ENCODE peak calls at places on chromosomes 3 and 15, in nine cellular contexts. One of them, this sample, is unnamed.

GRCh38 chr3:56862352-56863062 is 60.8 kb upstream of the ARHGEF3 start:
- DNase-seq in CD8-positive, alpha-beta T cell: no peak
- DNase-seq in ovary: no peak
- DNase-seq in neural crest cell: no peak
- DNase-seq in epithelial cell of esophagus: peak
- DNase-seq in A549: no peak
- DNase-seq in fibroblast of the aortic adventitia: peak
- DNase-seq in heart left ventricle: no peak
- DNase-seq in cardiac muscle cell: peak
- DNase-seq in this sample: peak

GRCh38 chr3:42610978-42611377 is 10.5 kb downstream of the NKTR start:
- DNase-seq in A549: no peak
- DNase-seq in cardiac muscle cell: no peak
- DNase-seq in epithelial cell of esophagus: no peak
- DNase-seq in CD8-positive, alpha-beta T cell: no peak
- DNase-seq in fibroblast of the aortic adventitia: no peak
- DNase-seq in heart left ventricle: no peak
- DNase-seq in neural crest cell: no peak
- DNase-seq in ovary: no peak
- DNase-seq in this sample: no peak

GRCh38 chr15:92277776-92278175 is 115.9 kb upstream of the ST8SIA2 start:
- DNase-seq in neural crest cell: no peak
- DNase-seq in cardiac muscle cell: peak
- DNase-seq in ovary: no peak
- DNase-seq in epithelial cell of esophagus: peak
- DNase-seq in A549: peak
- DNase-seq in heart left ventricle: no peak
- DNase-seq in fibroblast of the aortic adventitia: no peak
- DNase-seq in CD8-positive, alpha-beta T cell: no peak
- DNase-seq in this sample: no peak

GRCh38 chr15:31309893-31310606 is 16.6 kb upstream of the KLF13 start:
- DNase-seq in heart left ventricle: no peak
- DNase-seq in CD8-positive, alpha-beta T cell: no peak
- DNase-seq in ovary: no peak
- DNase-seq in epithelial cell of esophagus: no peak
- DNase-seq in cardiac muscle cell: no peak
- DNase-seq in A549: no peak
- DNase-seq in neural crest cell: no peak
- DNase-seq in fibroblast of the aortic adventitia: no peak
- DNase-seq in this sample: no peak

GRCh38 chr3:46549989-46550388 is 16.1 kb downstream of the LRRC2 start:
- DNase-seq in cardiac muscle cell: no peak
- DNase-seq in CD8-positive, alpha-beta T cell: no peak
- DNase-seq in heart left ventricle: no peak
- DNase-seq in A549: no peak
- DNase-seq in ovary: no peak
- DNase-seq in fibroblast of the aortic adventitia: no peak
- DNase-seq in epithelial cell of esophagus: no peak
- DNase-seq in neural crest cell: no peak
- DNase-seq in this sample: no peak

GRCh38 chr15:100810831-100811230 is 68.8 kb upstream of the ALDH1A3 start:
- DNase-seq in CD8-positive, alpha-beta T cell: no peak
- DNase-seq in cardiac muscle cell: no peak
- DNase-seq in fibroblast of the aortic adventitia: peak
- DNase-seq in neural crest cell: no peak
- DNase-seq in heart left ventricle: no peak
- DNase-seq in epithelial cell of esophagus: no peak
- DNase-seq in A549: no peak
- DNase-seq in ovary: no peak
- DNase-seq in this sample: no peak

GRCh38 chr3:172067837-172068440 is 28.6 kb downstream of the FNDC3B start:
- DNase-seq in cardiac muscle cell: no peak
- DNase-seq in ovary: no peak
- DNase-seq in neural crest cell: no peak
- DNase-seq in epithelial cell of esophagus: no peak
- DNase-seq in CD8-positive, alpha-beta T cell: no peak
- DNase-seq in A549: no peak
- DNase-seq in heart left ventricle: no peak
- DNase-seq in fibroblast of the aortic adventitia: no peak
- DNase-seq in this sample: no peak

GRCh38 chr15:88098317-88098716 is 158.2 kb downstream of the NTRK3 start:
- DNase-seq in A549: no peak
- DNase-seq in CD8-positive, alpha-beta T cell: no peak
- DNase-seq in heart left ventricle: no peak
- DNase-seq in cardiac muscle cell: no peak
- DNase-seq in ovary: no peak
- DNase-seq in fibroblast of the aortic adventitia: no peak
- DNase-seq in epithelial cell of esophagus: no peak
- DNase-seq in neural crest cell: no peak
- DNase-seq in this sample: no peak

GRCh38 chr15:69565066-69565465 is 112.4 kb downstream of the RPLP1 start:
- DNase-seq in fibroblast of the aortic adventitia: no peak
- DNase-seq in neural crest cell: no peak
- DNase-seq in A549: no peak
- DNase-seq in cardiac muscle cell: no peak
- DNase-seq in epithelial cell of esophagus: peak
- DNase-seq in heart left ventricle: no peak
- DNase-seq in ovary: no peak
- DNase-seq in CD8-positive, alpha-beta T cell: no peak
- DNase-seq in this sample: no peak

GRCh38 chr15:42036991-42037390 is 16.1 kb upstream of the PLA2G4E start:
- DNase-seq in ovary: no peak
- DNase-seq in CD8-positive, alpha-beta T cell: no peak
- DNase-seq in heart left ventricle: no peak
- DNase-seq in A549: no peak
- DNase-seq in cardiac muscle cell: no peak
- DNase-seq in neural crest cell: no peak
- DNase-seq in fibroblast of the aortic adventitia: no peak
- DNase-seq in epithelial cell of esophagus: no peak
- DNase-seq in this sample: no peak

GRCh38 chr15:70833897-70834765 is 19.8 kb downstream of the LARP6 start:
- DNase-seq in CD8-positive, alpha-beta T cell: no peak
- DNase-seq in A549: peak
- DNase-seq in epithelial cell of esophagus: peak
- DNase-seq in neural crest cell: no peak
- DNase-seq in cardiac muscle cell: peak
- DNase-seq in fibroblast of the aortic adventitia: peak
- DNase-seq in ovary: no peak
- DNase-seq in heart left ventricle: no peak
- DNase-seq in this sample: no peak

GRCh38 chr3:154990543-154990942 is 89.6 kb upstream of the MME start:
- DNase-seq in heart left ventricle: no peak
- DNase-seq in fibroblast of the aortic adventitia: no peak
- DNase-seq in neural crest cell: no peak
- DNase-seq in A549: no peak
- DNase-seq in CD8-positive, alpha-beta T cell: no peak
- DNase-seq in cardiac muscle cell: no peak
- DNase-seq in ovary: no peak
- DNase-seq in epithelial cell of esophagus: no peak
- DNase-seq in this sample: no peak

GRCh38 chr3:16028604-16029003 is 145.9 kb upstream of the GALNT15 start:
- DNase-seq in neural crest cell: no peak
- DNase-seq in heart left ventricle: no peak
- DNase-seq in ovary: no peak
- DNase-seq in fibroblast of the aortic adventitia: peak
- DNase-seq in epithelial cell of esophagus: peak
- DNase-seq in A549: no peak
- DNase-seq in CD8-positive, alpha-beta T cell: no peak
- DNase-seq in cardiac muscle cell: peak
- DNase-seq in this sample: no peak

GRCh38 chr3:134941820-134942219 is 146.8 kb downstream of the EPHB1 start:
- DNase-seq in fibroblast of the aortic adventitia: no peak
- DNase-seq in cardiac muscle cell: no peak
- DNase-seq in ovary: no peak
- DNase-seq in heart left ventricle: no peak
- DNase-seq in A549: no peak
- DNase-seq in epithelial cell of esophagus: no peak
- DNase-seq in neural crest cell: no peak
- DNase-seq in CD8-positive, alpha-beta T cell: no peak
- DNase-seq in this sample: no peak

GRCh38 chr15:81182031-81182745 is 14.5 kb upstream of the IL16 start:
- DNase-seq in fibroblast of the aortic adventitia: peak
- DNase-seq in neural crest cell: peak
- DNase-seq in CD8-positive, alpha-beta T cell: no peak
- DNase-seq in heart left ventricle: no peak
- DNase-seq in A549: no peak
- DNase-seq in cardiac muscle cell: peak
- DNase-seq in ovary: no peak
- DNase-seq in epithelial cell of esophagus: no peak
- DNase-seq in this sample: no peak

GRCh38 chr3:105647047-105647446 is 221.8 kb downstream of the CBLB start:
- DNase-seq in cardiac muscle cell: peak
- DNase-seq in heart left ventricle: peak
- DNase-seq in epithelial cell of esophagus: peak
- DNase-seq in A549: peak
- DNase-seq in fibroblast of the aortic adventitia: peak
- DNase-seq in ovary: no peak
- DNase-seq in CD8-positive, alpha-beta T cell: no peak
- DNase-seq in neural crest cell: no peak
- DNase-seq in this sample: no peak

DNA sequence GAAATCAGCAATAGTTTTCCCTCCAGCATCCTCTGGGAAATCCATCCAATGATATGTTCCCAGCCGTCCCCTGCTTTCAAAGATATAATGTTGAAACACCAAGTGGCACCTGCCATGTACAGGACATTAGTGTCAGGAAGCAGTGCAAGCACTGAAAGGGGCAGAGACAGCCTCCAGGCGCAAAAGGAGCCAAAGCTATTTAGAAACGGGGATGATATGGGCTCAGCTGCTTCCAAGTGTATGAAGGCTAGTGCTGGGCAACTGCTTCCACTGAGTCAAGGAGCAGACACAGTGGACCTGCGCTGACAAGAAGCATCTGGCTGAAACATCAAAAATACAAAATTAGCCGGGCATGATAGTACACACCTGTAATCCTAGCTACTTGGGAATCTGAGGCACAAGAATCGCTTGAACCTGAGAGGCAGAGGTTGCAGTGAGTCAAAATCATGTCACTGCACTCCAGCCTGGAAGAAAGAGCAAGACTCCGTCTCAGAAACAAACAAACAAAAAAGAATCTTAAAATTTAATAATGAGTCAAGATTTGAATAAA is 119.7 kb downstream of the AQP9 start:
- DNase-seq in heart left ventricle: no peak
- DNase-seq in CD8-positive, alpha-beta T cell: no peak
- DNase-seq in ovary: no peak
- DNase-seq in neural crest cell: no peak
- DNase-seq in A549: no peak
- DNase-seq in fibroblast of the aortic adventitia: no peak
- DNase-seq in cardiac muscle cell: no peak
- DNase-seq in epithelial cell of esophagus: peak
- DNase-seq in this sample: no peak
- TF ChIP-seq CTCF in heart left ventricle: no peak
- TF ChIP-seq CTCF in CD8-positive, alpha-beta T cell: no peak
- TF ChIP-seq CTCF in ovary: no peak
- TF ChIP-seq CTCF in neural crest cell: no peak
- TF ChIP-seq CTCF in A549: no peak
- TF ChIP-seq CTCF in fibroblast of the aortic adventitia: no peak
- TF ChIP-seq CTCF in cardiac muscle cell: no peak
- TF ChIP-seq CTCF in epithelial cell of esophagus: no peak
- TF ChIP-seq CTCF in this sample: no peak

GRCh38 chr3:178915365-178915764 is 156.2 kb downstream of the ZMAT3 start:
- DNase-seq in epithelial cell of esophagus: no peak
- DNase-seq in fibroblast of the aortic adventitia: no peak
- DNase-seq in heart left ventricle: no peak
- DNase-seq in A549: no peak
- DNase-seq in CD8-positive, alpha-beta T cell: no peak
- DNase-seq in cardiac muscle cell: no peak
- DNase-seq in ovary: no peak
- DNase-seq in neural crest cell: no peak
- DNase-seq in this sample: no peak
- TF ChIP-seq CTCF in epithelial cell of esophagus: no peak
- TF ChIP-seq CTCF in fibroblast of the aortic adventitia: no peak
- TF ChIP-seq CTCF in heart left ventricle: no peak
- TF ChIP-seq CTCF in A549: no peak
- TF ChIP-seq CTCF in CD8-positive, alpha-beta T cell: no peak
- TF ChIP-seq CTCF in cardiac muscle cell: no peak
- TF ChIP-seq CTCF in ovary: no peak
- TF ChIP-seq CTCF in neural crest cell: no peak
- TF ChIP-seq CTCF in this sample: no peak

DNA sequence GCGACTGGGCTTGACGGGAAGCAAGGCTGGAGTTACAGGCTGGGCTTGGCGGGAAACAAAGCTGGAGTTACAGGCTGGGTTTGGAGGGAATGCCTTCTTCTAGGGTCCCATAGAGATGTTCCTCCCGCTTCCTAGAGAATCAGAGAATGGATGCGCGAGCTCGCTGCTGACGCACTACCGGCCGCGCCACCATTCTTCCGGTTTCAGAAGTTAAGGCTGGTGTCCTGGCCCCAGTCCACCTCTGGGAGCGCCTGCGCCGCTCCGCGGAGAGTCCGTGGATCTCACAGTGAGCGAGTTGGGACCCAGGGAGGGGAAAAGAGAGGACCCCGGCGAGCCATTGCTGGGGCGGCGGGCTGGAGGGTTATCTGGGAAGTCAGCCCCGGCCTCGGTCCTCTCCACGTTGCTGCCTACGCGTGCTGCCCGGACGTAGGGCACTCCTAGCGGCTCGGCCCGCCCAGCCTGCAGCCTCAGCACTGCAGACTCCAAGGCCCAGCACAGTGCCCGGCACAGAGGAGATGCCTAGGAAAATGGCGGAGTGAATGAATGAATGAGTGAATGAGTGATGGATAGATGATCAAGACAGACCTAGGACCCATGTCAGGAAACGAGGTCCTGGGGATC is at the start of gene ZNF502:
- DNase-seq in epithelial cell of esophagus: peak
- DNase-seq in heart left ventricle: peak
- DNase-seq in neural crest cell: no peak
- DNase-seq in ovary: peak
- DNase-seq in CD8-positive, alpha-beta T cell: peak
- DNase-seq in cardiac muscle cell: peak
- DNase-seq in A549: peak
- DNase-seq in fibroblast of the aortic adventitia: peak
- DNase-seq in this sample: peak
- TF ChIP-seq CTCF in epithelial cell of esophagus: peak
- TF ChIP-seq CTCF in heart left ventricle: peak
- TF ChIP-seq CTCF in neural crest cell: no peak
- TF ChIP-seq CTCF in ovary: peak
- TF ChIP-seq CTCF in CD8-positive, alpha-beta T cell: peak
- TF ChIP-seq CTCF in cardiac muscle cell: peak
- TF ChIP-seq CTCF in A549: no peak
- TF ChIP-seq CTCF in fibroblast of the aortic adventitia: peak
- TF ChIP-seq CTCF in this sample: peak

DNA sequence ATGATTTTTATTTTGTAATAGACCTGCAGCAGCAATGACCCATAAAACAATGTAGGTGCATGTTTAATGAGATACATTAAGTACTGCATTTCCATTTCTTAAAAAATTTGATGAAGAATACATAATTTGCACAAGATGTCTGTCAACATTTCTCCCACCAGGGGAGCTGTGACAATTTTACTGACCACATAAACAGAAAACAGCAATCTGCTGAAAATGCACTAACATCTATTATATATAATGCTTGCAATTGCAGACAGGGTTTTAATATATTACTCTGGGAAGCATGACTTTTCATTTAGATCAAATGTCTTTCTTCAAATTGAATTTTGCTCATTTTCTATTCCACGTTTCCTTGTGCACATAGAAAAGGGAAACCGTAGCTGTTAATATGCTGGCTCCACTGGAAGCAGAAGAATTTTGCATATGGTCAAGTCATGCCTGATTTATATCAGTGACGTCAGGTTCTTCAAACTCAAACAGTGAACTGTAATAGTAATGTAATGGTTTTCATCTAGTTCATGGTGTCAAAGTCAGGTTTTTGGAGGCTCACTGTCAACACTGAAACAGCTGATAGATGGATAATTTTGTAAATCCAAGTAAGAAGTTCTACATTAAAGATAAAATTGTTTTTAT is 79.8 kb upstream of the IGF1R start:
- DNase-seq in neural crest cell: no peak
- DNase-seq in heart left ventricle: no peak
- DNase-seq in CD8-positive, alpha-beta T cell: no peak
- DNase-seq in epithelial cell of esophagus: no peak
- DNase-seq in A549: peak
- DNase-seq in fibroblast of the aortic adventitia: peak
- DNase-seq in ovary: no peak
- DNase-seq in cardiac muscle cell: peak
- DNase-seq in this sample: no peak
- TF ChIP-seq CTCF in neural crest cell: peak
- TF ChIP-seq CTCF in heart left ventricle: no peak
- TF ChIP-seq CTCF in CD8-positive, alpha-beta T cell: no peak
- TF ChIP-seq CTCF in epithelial cell of esophagus: no peak
- TF ChIP-seq CTCF in A549: peak
- TF ChIP-seq CTCF in fibroblast of the aortic adventitia: peak
- TF ChIP-seq CTCF in ovary: no peak
- TF ChIP-seq CTCF in cardiac muscle cell: peak
- TF ChIP-seq CTCF in this sample: no peak